ENCODE peak calls at places on chromosomes 4 and X, in seven cellular contexts. X is A549; A is NCI-H1417; G is activated T-cell treated with anti-CD3 and anti-CD28 coated beads, Interleukin-2, amount 50 U/mL, for 1 hour; K is right lobe of liver; L is choroid plexus epithelial cell; E is activated naive CD8-positive, alpha-beta T cell treated with anti-CD3 and anti-CD28 coated beads, Interleukin-2, amount 50 U/mL, for 24 hours. D is an unnamed sample.

GRCh38 chrX:75786290-75786689 is 1.2 kb upstream of the MAGEE2 start:
- DNase-seq in X (no peak), A (no peak), G (no peak), K (no peak), L (no peak), E (no peak), D (no peak)

GRCh38 chr4:8093587-8094274 is 64.9 kb downstream of the ABLIM2 start:
- DNase-seq in X (no peak), A (no peak), G (no peak), K (no peak), L (peak; percentile 9), E (no peak), D (no peak)

GRCh38 chr4:68673143-68673542 is 2.7 kb upstream of the UGT2B15 start:
- DNase-seq in X (no peak), A (no peak), G (no peak), K (no peak), L (no peak), E (no peak), D (no peak)

GRCh38 chr4:186760576-186760975 is 36.9 kb upstream of the FAT1 start:
- DNase-seq in X (peak; percentile 52), A (no peak), G (no peak), K (no peak), L (peak; percentile 70), E (no peak), D (no peak)

GRCh38 chrX:136650811-136651210 is 2.9 kb downstream of the CD40LG start:
- DNase-seq in X (no peak), A (no peak), G (no peak), K (no peak), L (no peak), E (no peak), D (no peak)

GRCh38 chrX:103002576-103002975 is 61.4 kb downstream of the BEX1 start:
- DNase-seq in X (no peak), A (no peak), G (no peak), K (no peak), L (peak; percentile 1), E (no peak), D (no peak)

GRCh38 chrX:54089191-54089590 is 44.9 kb upstream of the PHF8 start:
- DNase-seq in X (no peak), A (no peak), G (no peak), K (no peak), L (peak; percentile 7), E (no peak), D (no peak)

GRCh38 chr4:186400676-186401075 is 134.7 kb downstream of the F11 start:
- DNase-seq in X (no peak), A (no peak), G (no peak), K (no peak), L (peak; percentile 31), E (no peak), D (no peak)

GRCh38 chrX:75155454-75155829 is 641 bp downstream of the ABCB7 start:
- DNase-seq in X (peak; percentile 1), A (no peak), G (no peak), K (no peak), L (peak; percentile 14), E (no peak), D (no peak)

GRCh38 chr4:5759236-5760075 is 48.5 kb downstream of the EVC start:
- DNase-seq in X (no peak), A (no peak), G (no peak), K (no peak), L (no peak), E (no peak), D (no peak)

GRCh38 chr4:53706422-53707032 is 115.2 kb upstream of the LNX1 start:
- DNase-seq in X (peak; percentile 46), A (peak; percentile 17), G (no peak), K (no peak), L (peak; percentile 87), E (no peak), D (no peak)

GRCh38 chrX:134908235-134908834 is 82.5 kb upstream of the SMIM10 start:
- DNase-seq in X (peak; percentile 36), A (peak; percentile 34), G (no peak), K (no peak), L (peak; percentile 71), E (no peak), D (no peak)

D was measured in Peyer's patch.